ENCODE peak calls at places on chromosomes 7 and 10, in ten cellular contexts. O, D, M, H, B, L, R, T, C and E are unnamed samples.
A peak's percentile ranks its signal among the peaks of the same experiment; 100 is the strongest.

GRCh38 chr10:89369142-89370105 is 8.4 kb upstream of the IFIT1B start:
- DNase-seq in C (peak; percentile 53), B (no peak), L (no peak), M (no peak), O (no peak), R (peak; percentile 32), T (no peak), H (peak; percentile 30), D (no peak), E (no peak)

GRCh38 chr7:57653262-57653830 is 203.4 kb downstream of the ZNF716 start:
- DNase-seq in C (no peak), L (no peak), O (no peak), R (no peak), D (no peak), T (no peak), M (no peak), H (no peak), B (no peak), E (no peak)

GRCh38 chr7:156816943-156817572 is 75.9 kb downstream of the LMBR1 start:
- DNase-seq in R (peak; percentile 19), M (no peak), H (no peak), O (no peak), D (no peak), B (no peak), L (peak; percentile 2), C (no peak), T (no peak), E (no peak)

GRCh38 chr7:29345590-29345989 is 151.0 kb downstream of the CHN2 start:
- DNase-seq in T (peak; percentile 12), R (no peak), B (peak; percentile 3), L (peak; percentile 37), C (peak; percentile 71), D (peak; percentile 3), O (no peak), M (no peak), H (peak; percentile 33), E (peak; percentile 68)

GRCh38 chr10:130686680-130687300 is 550.6 kb downstream of the GLRX3 start:
- DNase-seq in D (no peak), O (no peak), C (peak; percentile 80), H (peak; percentile 18), B (no peak), T (no peak), L (no peak), M (no peak), R (no peak), E (no peak)

GRCh38 chr10:18689498-18689897 is 30.3 kb downstream of the ARL5B start:
- DNase-seq in H (no peak), M (no peak), L (no peak), C (no peak), R (peak; percentile 36), B (no peak), T (no peak), O (no peak), D (no peak), E (no peak)

GRCh38 chr7:135079068-135079467 is 68.8 kb upstream of the TMEM140 start:
- DNase-seq in M (no peak), D (no peak), C (no peak), L (no peak), B (no peak), R (no peak), H (no peak), O (no peak), T (no peak), E (no peak)

GRCh38 chr7:10708447-10708846 is 265.2 kb upstream of the PHF14 start:
- DNase-seq in C (peak; percentile 71), O (no peak), L (peak; percentile 54), H (no peak), B (no peak), M (no peak), R (no peak), T (no peak), D (no peak), E (no peak)

GRCh38 chr7:35839860-35840854 is 39.3 kb downstream of the SEPTIN7 start:
- DNase-seq in B (no peak), O (no peak), C (no peak), M (peak; percentile 45), T (no peak), H (no peak), D (no peak), R (peak; percentile 16), L (no peak), E (no peak)

GRCh38 chr10:80274396-80275134 is 14.9 kb downstream of the MAT1A start:
- DNase-seq in D (no peak), B (no peak), R (no peak), L (no peak), O (no peak), M (no peak), C (no peak), H (no peak), T (no peak), E (no peak)

GRCh38 chr7:151558575-151558974 is 38.9 kb upstream of the RHEB start:
- DNase-seq in O (no peak), C (no peak), B (no peak), H (no peak), T (no peak), L (no peak), M (no peak), R (no peak), D (no peak), E (no peak)

GRCh38 chr7:37481154-37481553 is 32.5 kb upstream of the ELMO1 start:
- DNase-seq in L (no peak), D (no peak), T (no peak), M (no peak), O (no peak), H (no peak), R (no peak), B (no peak), C (no peak), E (no peak)

GRCh38 chr7:14293434-14293833 is 304.0 kb upstream of the ETV1 start:
- DNase-seq in O (no peak), B (no peak), M (no peak), H (no peak), C (no peak), L (no peak), T (no peak), D (no peak), R (no peak), E (no peak)

GRCh38 chr10:19097151-19097550 is 48.5 kb downstream of the MALRD1 start:
- DNase-seq in L (no peak), B (no peak), R (peak; percentile 32), C (no peak), M (no peak), H (no peak), D (no peak), O (no peak), T (no peak), E (no peak)

GRCh38 chr10:44260286-44260928 is 124.5 kb downstream of the CXCL12 start:
- DNase-seq in D (no peak), R (no peak), L (no peak), M (no peak), O (no peak), C (no peak), B (no peak), H (no peak), T (no peak), E (peak; percentile 58)

GRCh38 chr7:130063036-130063435 is 7.3 kb upstream of the KLHDC10 start:
- DNase-seq in R (peak; percentile 15), T (no peak), O (peak; percentile 22), H (no peak), B (peak; percentile 88), M (no peak), C (peak; percentile 75), L (peak; percentile 65), D (peak; percentile 61), E (peak; percentile 75)

GRCh38 chr7:57308631-57309408 is 141.2 kb upstream of the ZNF716 start:
- DNase-seq in M (no peak), H (peak; percentile 21), L (no peak), R (no peak), C (no peak), B (peak; percentile 6), T (no peak), O (no peak), D (no peak), E (no peak)

GRCh38 chr10:58280982-58281752 is 12.2 kb downstream of the CISD1 start:
- DNase-seq in H (no peak), B (no peak), C (no peak), D (no peak), R (no peak), O (no peak), T (no peak), L (no peak), M (no peak), E (no peak)

GRCh38 chr10:133324198-133324792 is 12.4 kb downstream of the CALY start:
- DNase-seq in C (peak; percentile 77), M (no peak), B (peak; percentile 72), D (no peak), O (peak; percentile 55), H (peak; percentile 82), R (no peak), L (peak; percentile 52), T (no peak), E (peak; percentile 82)

GRCh38 chr7:124030964-124031363 is 1.9 kb downstream of the TMEM229A start:
- DNase-seq in H (no peak), D (no peak), O (no peak), M (no peak), R (no peak), L (no peak), C (no peak), B (no peak), T (no peak), E (no peak)

GRCh38 chr10:75547391-75548298 is 116.2 kb downstream of the LRMDA start:
- DNase-seq in C (peak; percentile 53), R (peak; percentile 82), O (no peak), T (no peak), D (no peak), L (no peak), M (no peak), B (no peak), H (no peak), E (no peak)

GRCh38 chr7:73987298-73987697 is 40.7 kb upstream of the ELN start:
- DNase-seq in L (no peak), O (no peak), B (no peak), T (no peak), R (no peak), C (no peak), M (no peak), D (no peak), H (no peak), E (no peak)

GRCh38 chr10:53325073-53325472 is 552.5 kb upstream of the MBL2 start:
- DNase-seq in T (no peak), D (no peak), R (no peak), B (no peak), C (no peak), H (no peak), L (no peak), O (no peak), M (peak; percentile 23), E (no peak)

GRCh38 chr10:25382029-25382810 is 207.4 kb downstream of the GPR158 start:
- DNase-seq in R (no peak), C (peak; percentile 27), L (no peak), T (no peak), D (no peak), O (no peak), H (no peak), B (no peak), M (no peak), E (no peak)

GRCh38 chr10:75367098-75367497 is 34.5 kb downstream of the ZNF503 start:
- DNase-seq in C (no peak), T (no peak), O (no peak), M (no peak), B (no peak), R (no peak), H (peak; percentile 26), D (no peak), L (no peak), E (no peak)

GRCh38 chr10:3624367-3624766 is 160.6 kb downstream of the KLF6 start:
- DNase-seq in C (peak; percentile 37), R (peak; percentile 4), T (no peak), D (no peak), O (no peak), B (peak; percentile 7), H (no peak), M (peak; percentile 36), L (no peak), E (no peak)